ENCODE peak calls at places on chromosomes 2 and 18, in eight cellular contexts. V is AG04450, Q is heart left ventricle, T is epithelial cell of esophagus, K is GM20000, S is Peyer's patch, U is cardiac muscle cell, X is OCI-LY7. D is an unnamed sample.

GRCh38 chr18:77208969-77209368 is 40.7 kb upstream of the GALR1 start:
- DNase-seq in T (peak; percentile 17), Q (peak; percentile 46), X (peak; percentile 12), S (no peak), K (peak; percentile 68), U (peak; percentile 69), V (no peak), D (peak; percentile 74)

GRCh38 chr2:238915196-238915595 is 67.3 kb downstream of the TWIST2 start:
- DNase-seq in X (no peak), S (peak; percentile 15), V (no peak), Q (no peak), U (no peak), T (no peak), K (no peak), D (no peak)

GRCh38 chr2:23436346-23437099 is 51.5 kb downstream of the KLHL29 start:
- DNase-seq in U (no peak), S (no peak), T (peak; percentile 57), Q (peak; percentile 13), V (no peak), X (no peak), K (no peak), D (no peak)

GRCh38 chr18:35289293-35290069 is 548 bp downstream of the ZSCAN30 start:
- DNase-seq in X (peak; percentile 1), K (no peak), Q (no peak), S (no peak), T (no peak), U (peak; percentile 20), V (no peak), D (peak; percentile 41)

GRCh38 chr2:10382313-10383061 is 65.6 kb downstream of the ODC1 start:
- DNase-seq in V (no peak), Q (peak; percentile 41), X (peak; percentile 85), S (no peak), K (no peak), U (no peak), T (no peak), D (no peak)

GRCh38 chr2:119823734-119824334 is 64.1 kb downstream of the PTPN4 start:
- DNase-seq in K (peak; percentile 42), V (no peak), T (peak; percentile 53), X (peak; percentile 48), S (no peak), U (peak; percentile 70), Q (no peak), D (peak; percentile 40)

GRCh38 chr18:47557160-47557559 is 305.7 kb upstream of the SKOR2 start:
- DNase-seq in S (no peak), T (no peak), X (no peak), U (no peak), Q (no peak), K (no peak), V (no peak), D (no peak)

GRCh38 chr2:119755906-119756305 is 3.8 kb upstream of the PTPN4 start:
- DNase-seq in V (no peak), Q (no peak), K (no peak), S (no peak), U (no peak), T (peak; percentile 59), X (no peak), D (no peak)

GRCh38 chr2:197641666-197642065 is 33.7 kb downstream of the RFTN2 start:
- DNase-seq in V (no peak), S (no peak), U (no peak), K (no peak), Q (no peak), T (no peak), X (no peak), D (no peak)

GRCh38 chr2:25259744-25260124 is 82.0 kb downstream of the DNMT3A start:
- DNase-seq in U (no peak), V (no peak), X (no peak), K (no peak), T (no peak), S (no peak), Q (no peak), D (no peak)

GRCh38 chr2:200773083-200773482 is 38.6 kb upstream of the BZW1 start:
- DNase-seq in V (no peak), X (no peak), Q (no peak), K (no peak), U (no peak), T (no peak), S (no peak), D (no peak)

GRCh38 chr2:42792583-42793313 is at the start of gene HAAO:
- DNase-seq in K (peak; percentile 78), X (no peak), Q (peak; percentile 65), T (peak; percentile 17), U (peak; percentile 33), S (peak; percentile 92), V (no peak), D (peak; percentile 74)

DNA sequence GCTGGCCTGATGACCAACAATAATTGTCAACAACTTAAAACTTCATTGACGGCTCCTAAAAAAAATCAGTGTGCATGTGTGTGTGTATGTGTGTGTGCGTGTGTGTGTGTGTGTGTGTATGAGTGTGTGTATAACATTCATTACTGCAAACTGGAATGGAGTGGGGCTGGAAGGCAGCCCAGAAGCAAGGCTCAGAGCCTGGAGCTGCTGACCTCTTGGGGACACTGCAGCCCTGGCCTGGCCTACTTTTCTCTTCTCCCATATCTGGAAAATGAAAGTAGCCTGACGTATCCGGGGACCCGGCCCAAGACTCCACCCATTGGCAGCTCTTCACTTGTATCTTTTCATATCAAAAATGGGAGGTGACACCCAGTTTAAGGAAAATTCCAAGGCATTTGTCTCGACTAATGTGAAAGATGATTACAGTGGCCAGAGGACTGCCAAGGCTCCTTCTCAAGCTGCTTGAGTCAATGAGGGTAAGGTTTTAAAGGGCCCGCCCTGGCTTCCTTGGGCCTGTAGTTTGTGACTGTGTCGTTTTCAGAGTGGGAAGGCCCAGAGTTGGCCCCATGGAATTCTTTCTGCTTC is 72.4 kb upstream of the IL1R1 start:
- DNase-seq in T (no peak), X (no peak), S (no peak), K (no peak), Q (peak; percentile 91), V (no peak), U (peak; percentile 98), D (no peak)
- TF ChIP-seq CTCF in T (no peak), X (no peak), S (no peak), K (no peak), Q (no peak), V (no peak), U (peak; percentile 21), D (no peak)

GRCh38 chr2:51710222-51710621 is 678.3 kb upstream of the NRXN1 start:
- DNase-seq in S (no peak), X (peak; percentile 20), K (peak; percentile 7), Q (no peak), U (no peak), T (peak; percentile 0), V (no peak), D (peak; percentile 10)
- TF ChIP-seq CTCF in S (no peak), X (peak; percentile 74), K (peak; percentile 19), Q (no peak), U (no peak), T (no peak), V (no peak), D (peak; percentile 32)

GRCh38 chr2:5981241-5982055 is 289.3 kb downstream of the SOX11 start:
- DNase-seq in Q (no peak), T (no peak), K (no peak), U (no peak), X (peak; percentile 27), S (no peak), V (no peak), D (no peak)
- TF ChIP-seq CTCF in Q (no peak), T (no peak), K (no peak), U (no peak), X (no peak), S (no peak), V (no peak), D (no peak)

DNA sequence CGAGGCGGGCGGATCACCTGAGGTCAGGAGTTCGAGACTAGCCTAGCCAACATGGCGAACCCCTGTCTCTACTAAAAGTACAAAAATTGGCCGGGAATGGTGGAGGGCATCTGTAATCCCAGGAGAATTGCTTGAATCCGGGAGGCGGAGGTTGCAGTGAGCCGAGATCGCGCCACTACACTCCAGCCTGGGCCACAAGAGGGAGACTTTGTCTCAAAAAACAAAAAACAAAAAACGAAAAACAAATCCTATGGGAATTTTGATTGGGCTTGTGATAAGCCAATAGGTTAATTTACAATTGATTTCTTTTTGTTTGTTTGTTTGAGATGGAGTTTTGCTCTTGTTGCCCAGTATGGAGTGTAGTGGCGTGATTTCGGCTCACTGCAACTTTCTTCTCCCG is 24.2 kb upstream of the TOGARAM2 start:
- DNase-seq in X (no peak), V (no peak), S (no peak), K (no peak), T (no peak), Q (no peak), U (peak; percentile 15), D (no peak)
- TF ChIP-seq CTCF in X (peak; percentile 11), V (peak; percentile 46), S (no peak), K (no peak), T (peak; percentile 42), Q (peak; percentile 63), U (peak; percentile 35), D (peak; percentile 34)

DNA sequence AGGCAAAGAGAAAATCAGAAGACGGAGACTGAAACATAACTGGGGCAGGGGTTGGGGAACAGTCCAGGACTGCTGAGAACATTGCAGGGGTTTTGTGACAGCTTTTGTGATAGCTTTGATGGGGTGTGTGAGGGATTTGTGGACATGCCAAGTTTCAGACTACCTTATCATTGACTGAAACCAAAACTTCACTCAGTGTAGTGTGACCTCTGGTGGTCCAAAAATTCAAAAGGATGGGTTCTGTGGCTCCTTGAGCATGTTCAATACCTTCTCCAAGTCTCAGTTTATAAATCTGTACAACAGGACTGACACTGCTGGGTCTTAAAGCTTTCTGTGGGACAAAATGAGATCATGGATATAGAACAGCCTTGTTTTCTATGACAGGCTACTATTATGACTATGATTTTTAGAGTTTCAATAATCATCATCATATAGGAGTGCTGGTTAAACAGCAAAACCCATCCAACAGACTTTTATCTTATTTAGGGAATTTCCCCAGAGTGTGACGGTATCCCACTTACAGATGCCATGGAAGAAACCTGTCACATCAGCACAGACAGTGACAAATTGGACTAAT is 259.2 kb upstream of the SLC14A2 start:
- DNase-seq in T (no peak), K (peak; percentile 8), X (no peak), V (no peak), S (no peak), U (peak; percentile 3), Q (no peak), D (no peak)
- TF ChIP-seq CTCF in T (no peak), K (no peak), X (no peak), V (peak; percentile 19), S (no peak), U (no peak), Q (no peak), D (no peak)

GRCh38 chr2:501130-501529 is 176.1 kb downstream of the TMEM18 start:
- DNase-seq in U (no peak), Q (no peak), V (no peak), T (no peak), K (no peak), S (no peak), X (no peak), D (no peak)
- TF ChIP-seq CTCF in U (no peak), Q (no peak), V (no peak), T (no peak), K (no peak), S (no peak), X (peak; percentile 39), D (no peak)

D was measured in GM13976.